ENCODE peak calls at places on chromosomes 6 and 20, in four cellular contexts. One of them, this sample, is unnamed.

GRCh38 chr6:44237813-44238433 is 9.0 kb upstream of the HSP90AB1 start:
- DNase-seq in heart left ventricle: peak
- DNase-seq in HCT116: no peak
- DNase-seq in AG04449: no peak
- DNase-seq in this sample: no peak

GRCh38 chr6:128632131-128632530 is 111.7 kb upstream of the PTPRK start:
- DNase-seq in heart left ventricle: no peak
- DNase-seq in HCT116: no peak
- DNase-seq in AG04449: no peak
- DNase-seq in this sample: no peak

GRCh38 chr20:35462351-35462750 is 7.0 kb downstream of the CEP250 start:
- DNase-seq in heart left ventricle: no peak
- DNase-seq in HCT116: no peak
- DNase-seq in AG04449: no peak
- DNase-seq in this sample: no peak

GRCh38 chr6:44071670-44072451 is 55.4 kb downstream of the MRPL14 start:
- DNase-seq in heart left ventricle: peak
- DNase-seq in HCT116: no peak
- DNase-seq in AG04449: peak
- DNase-seq in this sample: no peak

GRCh38 chr6:148342146-148343027 is at the start of gene SASH1:
- DNase-seq in heart left ventricle: peak
- DNase-seq in HCT116: peak
- DNase-seq in AG04449: no peak
- DNase-seq in this sample: peak

GRCh38 chr20:17612287-17612974 is 42.6 kb downstream of the DSTN start:
- DNase-seq in heart left ventricle: peak
- DNase-seq in HCT116: no peak
- DNase-seq in AG04449: peak
- DNase-seq in this sample: no peak

GRCh38 chr20:1933465-1933870 is 38.3 kb downstream of the SIRPA start:
- DNase-seq in heart left ventricle: peak
- DNase-seq in HCT116: no peak
- DNase-seq in AG04449: no peak
- DNase-seq in this sample: no peak

GRCh38 chr20:25199473-25200265 is 4.2 kb downstream of the ENTPD6 start:
- DNase-seq in heart left ventricle: no peak
- DNase-seq in HCT116: no peak
- DNase-seq in AG04449: no peak
- DNase-seq in this sample: no peak

GRCh38 chr20:50680106-50680960 is 11.0 kb downstream of the RIPOR3 start:
- DNase-seq in heart left ventricle: no peak
- DNase-seq in HCT116: no peak
- DNase-seq in AG04449: no peak
- DNase-seq in this sample: no peak

GRCh38 chr6:127434651-127435050 is 24.5 kb downstream of the KIAA0408 start:
- DNase-seq in heart left ventricle: no peak
- DNase-seq in HCT116: no peak
- DNase-seq in AG04449: no peak
- DNase-seq in this sample: no peak

GRCh38 chr6:149093643-149094042 is 223.9 kb upstream of the TAB2 start:
- DNase-seq in heart left ventricle: no peak
- DNase-seq in HCT116: no peak
- DNase-seq in AG04449: no peak
- DNase-seq in this sample: no peak

GRCh38 chr20:6882911-6883310 is 115.4 kb downstream of the BMP2 start:
- DNase-seq in heart left ventricle: no peak
- DNase-seq in HCT116: no peak
- DNase-seq in AG04449: no peak
- DNase-seq in this sample: no peak

GRCh38 chr20:10653593-10654288 is 20.1 kb downstream of the JAG1 start:
- DNase-seq in heart left ventricle: peak
- DNase-seq in HCT116: no peak
- DNase-seq in AG04449: peak
- DNase-seq in this sample: no peak

GRCh38 chr20:10652660-10653191 is 21.1 kb downstream of the JAG1 start:
- DNase-seq in heart left ventricle: no peak
- DNase-seq in HCT116: no peak
- DNase-seq in AG04449: no peak
- DNase-seq in this sample: no peak

GRCh38 chr20:10655723-10656122 is 18.1 kb downstream of the JAG1 start:
- DNase-seq in heart left ventricle: no peak
- DNase-seq in HCT116: no peak
- DNase-seq in AG04449: no peak
- DNase-seq in this sample: no peak

GRCh38 chr20:10656270-10656669 is 17.5 kb downstream of the JAG1 start:
- DNase-seq in heart left ventricle: no peak
- DNase-seq in HCT116: no peak
- DNase-seq in AG04449: no peak
- DNase-seq in this sample: no peak

GRCh38 chr20:10654630-10655029 is 19.2 kb downstream of the JAG1 start:
- DNase-seq in heart left ventricle: no peak
- DNase-seq in HCT116: no peak
- DNase-seq in AG04449: no peak
- DNase-seq in this sample: no peak
- H3K4me3 ChIP-seq in heart left ventricle: no peak
- H3K4me3 ChIP-seq in HCT116: no peak
- H3K4me3 ChIP-seq in AG04449: no peak
- H3K4me3 ChIP-seq in this sample: no peak

GRCh38 chr6:47781732-47782131 is at the start of gene OPN5:
- DNase-seq in heart left ventricle: no peak
- DNase-seq in HCT116: no peak
- DNase-seq in AG04449: no peak
- DNase-seq in this sample: no peak
- H3K4me3 ChIP-seq in heart left ventricle: no peak
- H3K4me3 ChIP-seq in HCT116: no peak
- H3K4me3 ChIP-seq in AG04449: no peak
- H3K4me3 ChIP-seq in this sample: no peak

GRCh38 chr6:159688977-159689376 is 4.1 kb downstream of the SOD2 start:
- DNase-seq in heart left ventricle: no peak
- DNase-seq in HCT116: no peak
- DNase-seq in AG04449: no peak
- DNase-seq in this sample: no peak
- H3K4me3 ChIP-seq in heart left ventricle: no peak
- H3K4me3 ChIP-seq in HCT116: no peak
- H3K4me3 ChIP-seq in AG04449: no peak
- H3K4me3 ChIP-seq in this sample: no peak

DNA sequence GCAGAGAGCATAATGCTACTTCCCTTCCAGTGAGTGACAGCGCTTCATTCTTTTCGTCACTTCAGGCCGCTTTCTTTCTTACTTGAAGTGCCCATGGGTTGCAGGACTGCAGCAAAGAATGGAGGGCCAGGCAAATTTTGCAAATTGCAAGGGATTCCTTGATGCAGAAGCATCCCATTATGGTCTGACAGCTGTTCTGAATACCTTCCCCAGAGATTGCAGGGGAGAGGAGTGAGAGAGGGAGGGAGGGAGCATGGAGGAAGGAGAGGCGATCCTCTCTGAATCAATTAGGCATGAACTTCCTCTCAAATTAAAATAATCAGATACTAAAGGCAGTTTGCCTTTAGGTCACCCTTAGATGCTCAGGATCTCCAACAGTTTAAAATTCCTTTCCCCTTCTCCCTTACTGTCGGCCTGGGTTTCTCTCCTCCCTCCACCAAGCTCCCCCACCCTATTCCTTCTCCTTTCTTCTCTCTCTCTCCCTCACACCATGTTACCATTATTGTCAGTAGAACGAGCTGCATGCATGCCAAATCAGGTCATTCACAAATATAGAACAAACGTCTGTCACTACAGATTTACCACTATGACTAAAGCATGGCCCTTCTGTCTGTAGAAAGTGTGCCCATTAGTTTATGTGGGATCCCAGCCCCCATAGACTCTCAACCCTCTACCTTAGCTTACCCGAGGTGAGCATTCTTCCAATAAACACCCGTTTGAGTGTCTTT is 289.2 kb downstream of the CD83 start:
- DNase-seq in heart left ventricle: peak
- DNase-seq in HCT116: no peak
- DNase-seq in AG04449: no peak
- DNase-seq in this sample: no peak
- H3K4me3 ChIP-seq in heart left ventricle: no peak
- H3K4me3 ChIP-seq in HCT116: no peak
- H3K4me3 ChIP-seq in AG04449: no peak
- H3K4me3 ChIP-seq in this sample: no peak

GRCh38 chr20:40687384-40688128 is 1.5 kb downstream of the MAFB start:
- DNase-seq in heart left ventricle: peak
- DNase-seq in HCT116: no peak
- DNase-seq in AG04449: no peak
- DNase-seq in this sample: no peak
- H3K4me3 ChIP-seq in heart left ventricle: peak
- H3K4me3 ChIP-seq in HCT116: no peak
- H3K4me3 ChIP-seq in AG04449: peak
- H3K4me3 ChIP-seq in this sample: peak